ENCODE peak calls at places on chromosomes 16 and 17, in six cellular contexts. A is HCT116, M is fibroblast of pulmonary artery, D is OCI-LY7, X is tibial nerve, H is LNCaP clone FGC. Y is an unnamed sample.

GRCh38 chr17:77409282-77410161 is 268.8 kb downstream of the SEC14L1 start:
- DNase-seq in A (no peak), M (peak), D (peak), X (peak), H (no peak), Y (no peak)

GRCh38 chr16:56262148-56262878 is 71.0 kb downstream of the GNAO1 start:
- DNase-seq in A (no peak), M (no peak), D (no peak), X (no peak), H (no peak), Y (no peak)

GRCh38 chr16:83609178-83609577 is 198.6 kb upstream of the HSBP1 start:
- DNase-seq in A (no peak), M (peak), D (no peak), X (no peak), H (no peak), Y (no peak)

GRCh38 chr17:35740997-35741931 is 9.8 kb downstream of the RASL10B start:
- DNase-seq in A (no peak), M (no peak), D (no peak), X (no peak), H (no peak), Y (no peak)

GRCh38 chr17:31417051-31417792 is 25.7 kb downstream of the RAB11FIP4 start:
- DNase-seq in A (no peak), M (no peak), D (no peak), X (no peak), H (no peak), Y (no peak)

GRCh38 chr17:1229354-1229890 is 40.8 kb upstream of the BHLHA9 start:
- DNase-seq in A (no peak), M (no peak), D (peak), X (peak), H (no peak), Y (no peak)

GRCh38 chr17:17570207-17570797 is 21.2 kb downstream of the PEMT start:
- DNase-seq in A (no peak), M (peak), D (no peak), X (no peak), H (no peak), Y (peak)

GRCh38 chr17:33118391-33118790 is 126.7 kb downstream of the SPACA3 start:
- DNase-seq in A (no peak), M (no peak), D (no peak), X (no peak), H (no peak), Y (no peak)

GRCh38 chr16:27313422-27314160 is at the start of gene IL4R:
- DNase-seq in A (peak), M (peak), D (peak), X (peak), H (peak), Y (peak)

GRCh38 chr16:80231118-80231515 is 309.7 kb upstream of the DYNLRB2 start:
- DNase-seq in A (no peak), M (no peak), D (no peak), X (no peak), H (no peak), Y (no peak)

GRCh38 chr16:24135624-24136296 is 120.4 kb upstream of the CACNG3 start:
- DNase-seq in A (no peak), M (no peak), D (no peak), X (no peak), H (no peak), Y (no peak)

GRCh38 chr17:76969598-76970172 is 101.5 kb downstream of the MGAT5B start:
- DNase-seq in A (no peak), M (no peak), D (peak), X (no peak), H (no peak), Y (no peak)

GRCh38 chr16:1863681-1864460 is 8.1 kb downstream of the MEIOB start:
- DNase-seq in A (peak), M (peak), D (peak), X (no peak), H (no peak), Y (peak)

DNA sequence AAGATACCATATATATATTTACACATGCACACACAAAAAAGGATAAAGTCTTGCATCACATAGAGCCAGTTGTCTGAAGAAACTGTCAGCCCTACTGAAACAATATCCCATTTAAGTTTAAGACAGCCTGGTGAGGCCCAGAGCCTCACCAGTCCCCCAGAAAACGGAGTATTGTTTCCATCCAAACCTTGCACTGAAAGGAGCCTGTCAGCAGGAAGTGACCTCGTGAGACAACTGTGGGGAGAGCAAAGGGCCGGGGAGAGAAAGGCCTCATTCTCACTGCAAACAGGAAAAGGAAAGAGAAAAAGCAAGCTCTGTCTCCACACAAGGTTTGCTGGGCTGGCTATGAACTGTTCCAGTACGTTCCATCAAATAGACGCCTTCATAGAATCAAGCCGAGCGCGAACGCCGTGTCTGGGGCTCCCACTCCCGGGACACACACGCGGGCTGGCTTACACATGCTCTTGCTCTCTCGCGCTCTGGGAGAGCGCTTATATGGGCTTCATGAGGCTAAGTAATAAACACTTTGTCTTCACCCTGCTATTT is 44.4 kb upstream of the ZFHX3 start:
- DNase-seq in A (no peak), M (peak), D (no peak), X (no peak), H (no peak), Y (no peak)
- H3K4me3 ChIP-seq in A (no peak), M (no peak), D (no peak), X (no peak), H (no peak), Y (no peak)

GRCh38 chr17:5527647-5528250 is 41.4 kb downstream of the MIS12 start:
- DNase-seq in A (no peak), M (no peak), D (no peak), X (no peak), H (no peak), Y (no peak)

GRCh38 chr17:5530265-5530782 is 44.0 kb downstream of the MIS12 start:
- DNase-seq in A (no peak), M (no peak), D (no peak), X (no peak), H (no peak), Y (no peak)

GRCh38 chr17:5523249-5523648 is 36.9 kb downstream of the MIS12 start:
- DNase-seq in A (no peak), M (no peak), D (no peak), X (no peak), H (no peak), Y (no peak)

GRCh38 chr17:5531019-5531418 is 44.7 kb downstream of the MIS12 start:
- DNase-seq in A (no peak), M (no peak), D (no peak), X (no peak), H (no peak), Y (no peak)

DNA sequence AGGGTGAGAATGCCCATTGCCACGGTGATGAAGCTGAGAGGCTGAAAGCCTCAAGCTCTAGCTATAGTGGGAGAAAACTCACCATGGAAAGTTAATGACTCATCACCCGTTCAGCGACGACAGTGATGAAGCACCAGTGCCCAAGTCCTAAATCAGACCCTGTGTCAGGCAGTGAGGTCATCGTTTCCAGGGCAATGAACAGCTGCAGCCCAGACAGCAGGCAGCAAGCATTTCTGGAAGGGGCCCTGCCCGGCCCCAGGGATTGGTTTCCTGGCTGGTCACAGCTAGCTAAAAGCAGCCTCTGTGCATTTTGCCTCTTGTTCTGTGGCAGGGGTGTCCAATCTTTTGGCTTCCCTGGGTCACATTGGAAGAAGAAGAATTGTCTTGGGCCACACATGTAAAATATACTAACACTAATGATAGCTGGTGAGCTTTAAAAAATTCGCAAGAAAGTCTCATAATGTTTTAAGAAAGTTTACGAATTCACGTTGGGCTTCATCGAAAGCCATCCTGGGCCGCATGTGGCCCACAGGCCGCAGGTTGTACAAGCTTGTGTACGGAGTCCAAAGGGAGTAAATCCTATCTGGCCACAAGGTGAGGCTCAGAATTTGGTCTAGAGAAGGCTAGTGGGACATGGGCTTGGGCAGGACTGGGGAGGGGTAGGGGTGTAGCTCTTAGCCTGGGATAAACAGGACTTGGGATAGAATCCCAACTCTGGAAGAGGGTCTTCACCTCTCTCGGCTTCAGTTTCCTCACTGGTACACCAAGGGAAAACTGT is 40.6 kb downstream of the MIS12 start:
- DNase-seq in A (peak), M (peak), D (no peak), X (no peak), H (no peak), Y (peak)
- H3K4me3 ChIP-seq in A (no peak), M (no peak), D (no peak), X (no peak), H (no peak), Y (no peak)

GRCh38 chr16:69798466-69798865 is 36.3 kb downstream of the WWP2 start:
- DNase-seq in A (no peak), M (peak), D (no peak), X (no peak), H (no peak), Y (no peak)

GRCh38 chr16:69793521-69793920 is 31.4 kb downstream of the WWP2 start:
- DNase-seq in A (no peak), M (no peak), D (no peak), X (no peak), H (no peak), Y (no peak)

GRCh38 chr16:69799601-69800000 is 37.5 kb downstream of the WWP2 start:
- DNase-seq in A (no peak), M (no peak), D (no peak), X (no peak), H (no peak), Y (no peak)

DNA sequence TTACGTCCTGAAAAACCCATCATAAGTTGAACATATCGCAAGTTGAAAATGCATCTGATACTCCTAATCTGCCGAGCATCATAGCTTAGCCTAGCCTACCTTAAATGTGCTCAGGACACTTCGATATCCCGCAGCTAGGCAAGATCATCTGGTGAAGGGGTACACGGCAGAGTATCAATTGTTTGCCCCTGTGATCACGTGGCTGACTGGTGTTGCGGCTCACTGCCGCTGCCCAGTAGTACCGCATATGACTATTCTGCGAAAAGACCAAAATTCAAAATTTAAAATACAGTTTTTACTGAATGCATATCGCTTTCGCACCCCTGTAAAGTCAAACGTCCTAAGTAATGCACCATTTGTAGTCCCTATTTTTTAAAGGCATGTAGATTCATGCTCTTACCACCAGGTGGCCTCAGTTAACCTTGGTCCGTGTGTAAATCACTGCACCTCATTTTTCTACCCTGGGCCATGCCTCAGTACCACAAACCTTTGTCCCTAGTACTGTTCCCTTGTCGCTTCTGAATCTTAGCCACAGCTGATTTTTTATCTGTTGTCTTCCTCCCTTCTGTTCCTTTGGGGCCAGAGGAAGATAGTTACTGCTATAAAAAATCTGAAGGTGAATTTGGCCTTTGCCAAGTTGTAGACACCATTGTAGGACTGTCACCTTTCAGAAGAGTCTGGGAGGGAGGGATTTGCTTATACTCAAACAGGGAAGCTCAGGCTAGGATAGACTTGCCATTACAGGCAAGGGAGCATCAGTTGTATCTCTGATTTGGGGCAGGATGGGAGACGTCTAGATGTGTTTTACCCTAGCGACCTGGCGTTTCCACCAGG is 34.4 kb downstream of the WWP2 start:
- DNase-seq in A (peak), M (peak), D (peak), X (no peak), H (no peak), Y (peak)
- H3K4me3 ChIP-seq in A (no peak), M (no peak), D (no peak), X (peak), H (no peak), Y (peak)

GRCh38 chr16:71927383-71927782 is 32.1 kb downstream of the IST1 start:
- DNase-seq in A (peak), M (peak), D (no peak), X (no peak), H (peak), Y (peak)

GRCh38 chr16:71930993-71931392 is 35.7 kb downstream of the IST1 start:
- DNase-seq in A (no peak), M (no peak), D (no peak), X (no peak), H (no peak), Y (no peak)

GRCh38 chr16:71930013-71930563 is 34.8 kb downstream of the IST1 start:
- DNase-seq in A (no peak), M (no peak), D (no peak), X (no peak), H (no peak), Y (no peak)

GRCh38 chr16:71927787-71928186 is 32.5 kb downstream of the IST1 start:
- DNase-seq in A (no peak), M (no peak), D (no peak), X (no peak), H (no peak), Y (no peak)

DNA sequence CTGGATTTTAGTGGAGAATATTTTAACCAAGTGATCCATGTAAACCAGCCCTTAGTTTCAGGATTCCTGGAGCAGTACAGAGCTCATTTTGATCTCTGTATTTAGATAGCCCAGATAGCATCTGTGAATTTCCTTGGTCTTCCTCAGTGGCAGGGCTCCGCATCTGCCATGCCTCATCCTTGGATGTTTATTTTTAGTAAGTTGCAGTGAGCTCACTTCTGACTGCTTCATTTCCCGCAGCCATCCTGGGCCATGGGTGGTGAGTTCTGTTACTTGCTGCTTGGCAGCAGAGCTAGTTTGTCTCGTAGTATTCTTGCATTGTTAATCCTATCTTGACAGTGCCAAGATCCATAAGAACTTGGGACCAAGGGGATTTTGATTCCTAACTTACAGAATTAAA is 33.7 kb downstream of the IST1 start:
- DNase-seq in A (no peak), M (peak), D (no peak), X (no peak), H (peak), Y (peak)
- H3K4me3 ChIP-seq in A (no peak), M (no peak), D (no peak), X (no peak), H (no peak), Y (no peak)

GRCh38 chr17:64069143-64069542 is 48.7 kb upstream of the ICAM2 start:
- DNase-seq in A (no peak), M (no peak), D (no peak), X (no peak), H (no peak), Y (no peak)

GRCh38 chr17:64067642-64068041 is 47.2 kb upstream of the ICAM2 start:
- DNase-seq in A (no peak), M (no peak), D (no peak), X (no peak), H (no peak), Y (no peak)

GRCh38 chr17:64063766-64064224 is 43.4 kb upstream of the ICAM2 start:
- DNase-seq in A (no peak), M (peak), D (peak), X (no peak), H (peak), Y (no peak)

GRCh38 chr17:64064331-64064730 is 43.9 kb upstream of the ICAM2 start:
- DNase-seq in A (no peak), M (no peak), D (no peak), X (no peak), H (no peak), Y (no peak)

DNA sequence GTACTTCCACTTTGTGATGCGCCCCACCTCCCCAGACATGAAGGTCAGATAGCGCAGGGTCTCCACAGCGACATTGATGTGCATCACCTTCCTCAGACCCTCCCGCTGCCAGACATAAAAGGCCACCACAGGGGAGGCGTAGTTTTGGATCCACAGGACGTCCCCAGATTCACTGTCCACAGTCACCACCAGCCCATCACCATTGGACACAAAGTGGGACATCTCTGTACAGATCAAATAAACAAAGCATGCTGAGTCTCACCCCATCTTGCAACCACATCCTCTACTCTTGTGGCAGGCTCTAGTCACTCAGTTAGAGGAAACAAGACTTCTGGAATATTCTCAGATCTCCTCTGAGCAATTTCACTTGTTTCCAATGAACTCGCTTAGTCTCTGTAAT is 46.3 kb upstream of the ICAM2 start:
- DNase-seq in A (no peak), M (no peak), D (no peak), X (no peak), H (no peak), Y (no peak)
- H3K4me3 ChIP-seq in A (no peak), M (no peak), D (no peak), X (no peak), H (no peak), Y (no peak)

Y was measured in astrocyte of the cerebellum.